ENCODE peak calls at places on chromosome 10, in seven cellular contexts. M is stimulated activated CD8-positive, alpha-beta memory T cell treated with anti-CD3 and anti-CD28 coated beads, Interleukin-2, amount 100 ng/mL, for 1 hour; B is uterus; P is lower leg skin; R is body of pancreas; A is neural crest cell; D is SK-MEL-5. Q is an unnamed sample.

GRCh38 chr10:53325073-53325472 is 552.5 kb upstream of the MBL2 start:
- DNase-seq in M (no peak), B (no peak), P (no peak), R (no peak), A (no peak), D (no peak), Q (no peak)

GRCh38 chr10:124525751-124526600 is 64.4 kb downstream of the LHPP start:
- DNase-seq in M (no peak), B (peak), P (no peak), R (no peak), A (no peak), D (no peak), Q (no peak)

GRCh38 chr10:70458329-70459060 is 17.0 kb upstream of the NODAL start:
- DNase-seq in M (no peak), B (peak), P (no peak), R (peak), A (peak), D (no peak), Q (peak)

GRCh38 chr10:92995509-92995908 is 65.1 kb upstream of the CYP26C1 start:
- DNase-seq in M (no peak), B (no peak), P (no peak), R (no peak), A (no peak), D (no peak), Q (no peak)

GRCh38 chr10:124279298-124279697 is 139.4 kb downstream of the OAT start:
- DNase-seq in M (no peak), B (no peak), P (no peak), R (no peak), A (no peak), D (no peak), Q (no peak)

GRCh38 chr10:131143425-131144165 is 167.9 kb downstream of the TCERG1L start:
- DNase-seq in M (no peak), B (no peak), P (no peak), R (no peak), A (no peak), D (no peak), Q (no peak)

GRCh38 chr10:48503293-48503911 is 101.5 kb downstream of the ARHGAP22 start:
- DNase-seq in M (no peak), B (no peak), P (peak), R (no peak), A (no peak), D (no peak), Q (no peak)

GRCh38 chr10:48214701-48215100 is 59.8 kb downstream of the FRMPD2 start:
- DNase-seq in M (no peak), B (no peak), P (peak), R (no peak), A (no peak), D (no peak), Q (no peak)

GRCh38 chr10:132479603-132480221 is 57.9 kb upstream of the INPP5A start:
- DNase-seq in M (no peak), B (no peak), P (no peak), R (peak), A (no peak), D (no peak), Q (no peak)

GRCh38 chr10:22335204-22335956 is 9.9 kb upstream of the SPAG6 start:
- DNase-seq in M (no peak), B (peak), P (no peak), R (peak), A (no peak), D (no peak), Q (no peak)

GRCh38 chr10:78407009-78407711 is 373.5 kb downstream of the RPS24 start:
- DNase-seq in M (peak), B (peak), P (peak), R (peak), A (peak), D (peak), Q (peak)

GRCh38 chr10:119517235-119518141 is 25.0 kb downstream of the RGS10 start:
- DNase-seq in M (peak), B (no peak), P (peak), R (no peak), A (no peak), D (no peak), Q (no peak)

GRCh38 chr10:111087331-111087756 is 10.5 kb downstream of the ADRA2A start:
- DNase-seq in M (no peak), B (no peak), P (peak), R (no peak), A (no peak), D (no peak), Q (peak)

GRCh38 chr10:70130878-70131559 is 1.6 kb downstream of the AIFM2 start:
- DNase-seq in M (no peak), B (no peak), P (peak), R (no peak), A (no peak), D (no peak), Q (no peak)

GRCh38 chr10:100510533-100511308 is 8.9 kb downstream of the SEC31B start:
- DNase-seq in M (peak), B (no peak), P (no peak), R (peak), A (no peak), D (no peak), Q (no peak)